ENCODE peak calls at places on chromosomes 11 and 22, in five cellular contexts. One of them, this sample, is unnamed.

GRCh38 chr22:49197500-49197899 is 630.2 kb downstream of the BRD1 start:
- DNase-seq in SK-N-SH: no peak
- DNase-seq in right lobe of liver: peak; percentile 12
- DNase-seq in mucosa of descending colon: no peak
- DNase-seq in AG04449: no peak
- DNase-seq in this sample: no peak

GRCh38 chr11:100556781-100557180 is 130.3 kb upstream of the ARHGAP42 start:
- DNase-seq in SK-N-SH: no peak
- DNase-seq in right lobe of liver: no peak
- DNase-seq in mucosa of descending colon: no peak
- DNase-seq in AG04449: no peak
- DNase-seq in this sample: no peak

GRCh38 chr11:86160546-86161149 is 83.9 kb upstream of the EED start:
- DNase-seq in SK-N-SH: no peak
- DNase-seq in right lobe of liver: no peak
- DNase-seq in mucosa of descending colon: no peak
- DNase-seq in AG04449: no peak
- DNase-seq in this sample: no peak

GRCh38 chr11:10452211-10452767 is 2.8 kb upstream of the AMPD3 start:
- DNase-seq in SK-N-SH: no peak
- DNase-seq in right lobe of liver: no peak
- DNase-seq in mucosa of descending colon: no peak
- DNase-seq in AG04449: no peak
- DNase-seq in this sample: no peak

GRCh38 chr22:37910863-37911262 is 4.8 kb downstream of the MICALL1 start:
- DNase-seq in SK-N-SH: no peak
- DNase-seq in right lobe of liver: no peak
- DNase-seq in mucosa of descending colon: no peak
- DNase-seq in AG04449: no peak
- DNase-seq in this sample: no peak

GRCh38 chr11:2387266-2387982 is 10.3 kb downstream of the CD81 start:
- DNase-seq in SK-N-SH: peak; percentile 83
- DNase-seq in right lobe of liver: no peak
- DNase-seq in mucosa of descending colon: no peak
- DNase-seq in AG04449: no peak
- DNase-seq in this sample: no peak

GRCh38 chr11:119100246-119100959 is 1.2 kb downstream of the DPAGT1 start:
- DNase-seq in SK-N-SH: peak; percentile 53
- DNase-seq in right lobe of liver: no peak
- DNase-seq in mucosa of descending colon: no peak
- DNase-seq in AG04449: no peak
- DNase-seq in this sample: no peak

GRCh38 chr11:36454991-36455611 is 55.0 kb downstream of the TRAF6 start:
- DNase-seq in SK-N-SH: no peak
- DNase-seq in right lobe of liver: no peak
- DNase-seq in mucosa of descending colon: no peak
- DNase-seq in AG04449: no peak
- DNase-seq in this sample: no peak

GRCh38 chr11:72240461-72241289 is 3.3 kb downstream of the PHOX2A start:
- DNase-seq in SK-N-SH: no peak
- DNase-seq in right lobe of liver: no peak
- DNase-seq in mucosa of descending colon: no peak
- DNase-seq in AG04449: no peak
- DNase-seq in this sample: no peak

GRCh38 chr11:59175104-59175503 is 3.2 kb downstream of the DTX4 start:
- DNase-seq in SK-N-SH: no peak
- DNase-seq in right lobe of liver: peak; percentile 33
- DNase-seq in mucosa of descending colon: no peak
- DNase-seq in AG04449: no peak
- DNase-seq in this sample: no peak

GRCh38 chr11:84870486-84870885 is 756.7 kb downstream of the DLG2 start:
- DNase-seq in SK-N-SH: no peak
- DNase-seq in right lobe of liver: no peak
- DNase-seq in mucosa of descending colon: no peak
- DNase-seq in AG04449: no peak
- DNase-seq in this sample: no peak

GRCh38 chr11:84865257-84865656 is 761.9 kb downstream of the DLG2 start:
- DNase-seq in SK-N-SH: no peak
- DNase-seq in right lobe of liver: no peak
- DNase-seq in mucosa of descending colon: no peak
- DNase-seq in AG04449: no peak
- DNase-seq in this sample: no peak

GRCh38 chr11:84865791-84866535 is 761.2 kb downstream of the DLG2 start:
- DNase-seq in SK-N-SH: no peak
- DNase-seq in right lobe of liver: no peak
- DNase-seq in mucosa of descending colon: no peak
- DNase-seq in AG04449: no peak
- DNase-seq in this sample: no peak

GRCh38 chr11:84871116-84871515 is 756.0 kb downstream of the DLG2 start:
- DNase-seq in SK-N-SH: no peak
- DNase-seq in right lobe of liver: no peak
- DNase-seq in mucosa of descending colon: no peak
- DNase-seq in AG04449: no peak
- DNase-seq in this sample: no peak

GRCh38 chr11:84866922-84867321 is 760.2 kb downstream of the DLG2 start:
- DNase-seq in SK-N-SH: no peak
- DNase-seq in right lobe of liver: no peak
- DNase-seq in mucosa of descending colon: no peak
- DNase-seq in AG04449: no peak
- DNase-seq in this sample: no peak
- H3K4me3 ChIP-seq in SK-N-SH: no peak overlapping the region
- H3K4me3 ChIP-seq in right lobe of liver: no peak overlapping the region
- H3K4me3 ChIP-seq in mucosa of descending colon: no peak overlapping the region
- H3K4me3 ChIP-seq in AG04449: no peak overlapping the region
- H3K4me3 ChIP-seq in this sample: no peak overlapping the region

GRCh38 chr22:31241936-31242335 is 29.8 kb downstream of the LIMK2 start:
- DNase-seq in SK-N-SH: no peak
- DNase-seq in right lobe of liver: no peak
- DNase-seq in mucosa of descending colon: no peak
- DNase-seq in AG04449: peak; percentile 37
- DNase-seq in this sample: no peak
- TF ChIP-seq CTCF in SK-N-SH: peak; percentile 52
- TF ChIP-seq CTCF in right lobe of liver: no peak
- TF ChIP-seq CTCF in mucosa of descending colon: no peak
- TF ChIP-seq CTCF in AG04449: peak; percentile 31
- TF ChIP-seq CTCF in this sample: no peak

GRCh38 chr11:75403037-75403436 is 3.7 kb downstream of the RPS3 start:
- DNase-seq in SK-N-SH: no peak
- DNase-seq in right lobe of liver: no peak
- DNase-seq in mucosa of descending colon: no peak
- DNase-seq in AG04449: no peak
- DNase-seq in this sample: no peak

GRCh38 chr11:75399344-75400109 is at the start of gene RPS3:
- DNase-seq in SK-N-SH: peak; percentile 90
- DNase-seq in right lobe of liver: peak; percentile 93
- DNase-seq in mucosa of descending colon: peak; percentile 93
- DNase-seq in AG04449: peak; percentile 50
- DNase-seq in this sample: peak; percentile 75

GRCh38 chr11:75403983-75404658 is 4.8 kb downstream of the RPS3 start:
- DNase-seq in SK-N-SH: no peak
- DNase-seq in right lobe of liver: no peak
- DNase-seq in mucosa of descending colon: no peak
- DNase-seq in AG04449: no peak
- DNase-seq in this sample: no peak

GRCh38 chr11:75400110-75400865 is 970 bp downstream of the RPS3 start:
- DNase-seq in SK-N-SH: no peak
- DNase-seq in right lobe of liver: no peak
- DNase-seq in mucosa of descending colon: no peak
- DNase-seq in AG04449: no peak
- DNase-seq in this sample: no peak

DNA sequence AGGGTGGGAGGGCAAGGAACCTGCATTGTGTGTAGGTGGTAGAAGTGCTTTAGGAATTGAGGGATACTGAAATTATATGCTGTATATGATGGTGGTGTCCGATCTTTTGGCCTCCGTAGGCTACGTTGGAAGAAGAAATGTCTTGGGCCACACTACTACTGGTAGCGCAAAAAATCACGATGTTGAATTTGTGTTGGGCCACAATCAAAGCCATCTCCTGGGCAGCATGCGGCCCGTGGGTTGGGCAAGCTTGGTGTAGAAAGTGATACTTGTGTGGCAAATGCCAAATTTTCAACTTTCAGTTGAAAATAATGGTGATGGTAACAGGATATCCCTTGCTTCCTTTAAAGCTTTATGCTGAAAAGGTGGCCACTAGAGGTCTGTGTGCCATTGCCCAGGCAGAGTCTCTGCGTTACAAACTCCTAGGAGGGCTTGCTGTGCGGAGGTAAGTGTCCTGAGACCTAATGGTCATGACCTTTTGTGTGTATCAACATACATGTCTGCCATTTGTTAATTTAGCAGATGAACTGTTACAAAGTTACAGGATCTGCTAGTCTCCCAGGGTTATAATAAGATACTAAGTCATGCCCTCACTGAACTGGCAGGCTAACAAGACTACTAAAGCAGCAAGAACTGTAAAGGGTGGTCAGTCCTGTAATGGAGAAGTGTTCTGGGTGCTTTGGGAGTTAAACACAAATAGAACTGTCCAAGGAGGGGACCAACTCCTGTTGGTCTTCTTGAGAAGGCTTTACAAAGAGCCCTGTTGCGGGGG is 2.9 kb downstream of the RPS3 start:
- DNase-seq in SK-N-SH: no peak
- DNase-seq in right lobe of liver: no peak
- DNase-seq in mucosa of descending colon: no peak
- DNase-seq in AG04449: no peak
- DNase-seq in this sample: no peak
- H3K4me3 ChIP-seq in SK-N-SH: peak overlapping the region; percentile 90
- H3K4me3 ChIP-seq in right lobe of liver: no peak overlapping the region
- H3K4me3 ChIP-seq in mucosa of descending colon: no peak overlapping the region
- H3K4me3 ChIP-seq in AG04449: peak overlapping the region; percentile 15
- H3K4me3 ChIP-seq in this sample: peak overlapping the region; percentile 96

GRCh38 chr22:39311592-39312400 is 7.6 kb downstream of the RPL3 start:
- DNase-seq in SK-N-SH: no peak
- DNase-seq in right lobe of liver: peak; percentile 25
- DNase-seq in mucosa of descending colon: no peak
- DNase-seq in AG04449: no peak
- DNase-seq in this sample: no peak

GRCh38 chr22:39309364-39309861 is 10.0 kb downstream of the RPL3 start:
- DNase-seq in SK-N-SH: no peak
- DNase-seq in right lobe of liver: peak; percentile 36
- DNase-seq in mucosa of descending colon: no peak
- DNase-seq in AG04449: no peak
- DNase-seq in this sample: no peak

GRCh38 chr22:39306456-39307361 is 12.7 kb downstream of the RPL3 start:
- DNase-seq in SK-N-SH: peak; percentile 51
- DNase-seq in right lobe of liver: peak; percentile 47
- DNase-seq in mucosa of descending colon: no peak
- DNase-seq in AG04449: no peak
- DNase-seq in this sample: no peak

GRCh38 chr22:39309881-39310714 is 9.3 kb downstream of the RPL3 start:
- DNase-seq in SK-N-SH: no peak
- DNase-seq in right lobe of liver: no peak
- DNase-seq in mucosa of descending colon: no peak
- DNase-seq in AG04449: no peak
- DNase-seq in this sample: no peak

DNA sequence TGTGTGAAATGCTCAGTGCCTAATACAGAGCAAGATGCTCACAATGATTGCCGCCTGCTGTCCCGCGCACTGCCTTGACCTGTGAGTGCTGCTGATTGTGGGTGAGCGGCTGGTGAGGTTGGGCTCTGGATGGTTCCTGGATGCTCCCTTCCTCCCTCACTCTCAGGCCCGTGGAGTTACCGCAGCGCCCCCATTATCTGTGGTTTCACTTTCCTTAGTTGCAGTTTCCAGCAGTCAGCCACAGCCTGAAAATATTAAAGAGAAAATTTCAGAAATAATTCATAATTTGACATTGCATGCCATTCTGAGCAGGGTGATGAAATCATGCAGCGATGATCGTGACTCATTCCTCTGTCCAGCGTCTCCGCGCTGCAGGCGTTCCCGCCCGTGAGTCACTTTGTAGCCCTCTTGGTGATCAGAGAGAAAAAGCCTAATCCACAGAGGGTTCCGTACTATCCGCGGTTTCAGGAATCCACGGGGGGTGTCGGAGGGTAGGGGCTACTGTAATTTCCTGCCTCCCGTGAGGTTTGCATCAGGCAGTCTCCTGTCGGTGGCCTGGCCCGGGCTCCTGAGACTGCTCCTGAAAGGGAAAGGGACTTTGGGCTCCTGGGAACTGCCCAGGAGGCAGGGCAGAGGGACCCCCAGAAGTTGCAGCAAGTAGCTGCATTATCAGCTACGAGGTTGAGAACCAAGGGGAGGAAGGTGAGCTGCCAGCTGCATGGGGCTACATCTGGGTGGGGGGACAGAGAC is 10.6 kb downstream of the RPL3 start:
- DNase-seq in SK-N-SH: no peak
- DNase-seq in right lobe of liver: peak; percentile 54
- DNase-seq in mucosa of descending colon: no peak
- DNase-seq in AG04449: peak; percentile 75
- DNase-seq in this sample: peak; percentile 78
- TF ChIP-seq CTCF in SK-N-SH: peak; percentile 31
- TF ChIP-seq CTCF in right lobe of liver: no peak
- TF ChIP-seq CTCF in mucosa of descending colon: no peak
- TF ChIP-seq CTCF in AG04449: peak; percentile 21
- TF ChIP-seq CTCF in this sample: peak; percentile 3

GRCh38 chr11:20474176-20474950 is 86.8 kb downstream of the PRMT3 start:
- DNase-seq in SK-N-SH: no peak
- DNase-seq in right lobe of liver: no peak
- DNase-seq in mucosa of descending colon: no peak
- DNase-seq in AG04449: no peak
- DNase-seq in this sample: no peak
- H3K4me3 ChIP-seq in SK-N-SH: no peak overlapping the region
- H3K4me3 ChIP-seq in right lobe of liver: no peak overlapping the region
- H3K4me3 ChIP-seq in mucosa of descending colon: no peak overlapping the region
- H3K4me3 ChIP-seq in AG04449: no peak overlapping the region
- H3K4me3 ChIP-seq in this sample: no peak overlapping the region

DNA sequence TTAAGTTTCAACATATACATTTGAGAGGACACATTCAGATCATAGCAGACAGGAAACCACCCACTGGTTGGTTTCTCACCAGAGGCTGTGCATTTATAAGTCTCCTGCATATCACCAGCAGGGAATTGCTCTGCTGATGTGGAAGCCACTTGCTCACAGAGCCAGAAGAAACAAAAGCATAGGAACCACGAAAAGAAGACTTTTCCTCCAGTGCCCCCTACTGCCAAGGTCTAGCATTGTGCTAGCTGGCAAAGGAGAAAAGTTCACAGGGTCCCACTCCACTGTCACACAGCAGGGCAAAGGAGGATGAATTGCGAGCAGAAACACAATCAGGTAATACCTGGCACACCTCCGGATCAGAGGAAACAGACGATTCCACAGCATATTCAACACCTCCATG is 28.9 kb upstream of the ISX start:
- DNase-seq in SK-N-SH: no peak
- DNase-seq in right lobe of liver: no peak
- DNase-seq in mucosa of descending colon: no peak
- DNase-seq in AG04449: no peak
- DNase-seq in this sample: no peak
- TF ChIP-seq CTCF in SK-N-SH: peak; percentile 33
- TF ChIP-seq CTCF in right lobe of liver: no peak
- TF ChIP-seq CTCF in mucosa of descending colon: no peak
- TF ChIP-seq CTCF in AG04449: no peak
- TF ChIP-seq CTCF in this sample: no peak